ENCODE peak calls at places on chromosomes 16 and 17, in nine cellular contexts. C is MV-4-11, L is neural progenitor cell, Y is cardiac fibroblast, Z is A549, J is GM20000, F is type B pancreatic cell, G is ureter, O is dorsolateral prefrontal cortex. E is an unnamed sample.

GRCh38 chr17:16952401-16952800 is 19.5 kb downstream of the TNFRSF13B start:
- DNase-seq in C (no peak), L (no peak), Y (no peak), Z (no peak), J (no peak), F (no peak), G (no peak), O (peak; percentile 8), E (no peak)

GRCh38 chr16:65481956-65482355 is 360.1 kb upstream of the CDH11 start:
- DNase-seq in C (no peak), L (no peak), Y (no peak), Z (no peak), J (no peak), F (no peak), G (no peak), O (no peak), E (no peak)

GRCh38 chr17:80817321-80817845 is 174.3 kb upstream of the CHMP6 start:
- DNase-seq in C (no peak), L (no peak), Y (no peak), Z (no peak), J (no peak), F (no peak), G (no peak), O (no peak), E (no peak)

GRCh38 chr17:15485045-15485444 is 17.6 kb upstream of the CDRT4 start:
- DNase-seq in C (no peak), L (no peak), Y (no peak), Z (no peak), J (no peak), F (no peak), G (no peak), O (no peak), E (no peak)

GRCh38 chr17:64096037-64096436 is 33.9 kb downstream of the ERN1 start:
- DNase-seq in C (no peak), L (no peak), Y (no peak), Z (no peak), J (no peak), F (no peak), G (no peak), O (no peak), E (no peak)

GRCh38 chr16:69040144-69040909 is 65.1 kb upstream of the HAS3 start:
- DNase-seq in C (no peak), L (no peak), Y (peak; percentile 18), Z (no peak), J (no peak), F (no peak), G (no peak), O (no peak), E (no peak)

GRCh38 chr16:86261379-86261778 is 248.9 kb upstream of the FOXF1 start:
- DNase-seq in C (peak; percentile 44), L (no peak), Y (peak; percentile 7), Z (no peak), J (no peak), F (no peak), G (no peak), O (no peak), E (no peak)

GRCh38 chr16:12002447-12003006 is 26.0 kb downstream of the SNX29 start:
- DNase-seq in C (peak; percentile 43), L (no peak), Y (peak; percentile 93), Z (no peak), J (no peak), F (no peak), G (no peak), O (no peak), E (no peak)

GRCh38 chr17:27523712-27524111 is 67.5 kb downstream of the KSR1 start:
- DNase-seq in C (no peak), L (no peak), Y (no peak), Z (no peak), J (no peak), F (no peak), G (no peak), O (no peak), E (no peak)

E was measured in GM13977.